ENCODE peak calls at places on chromosomes 3 and 15, in ten cellular contexts. W is HTR-8/SVneo; Z is activated CD8-positive, alpha-beta memory T cell treated with anti-CD3 and anti-CD28 coated beads for 48 hours; C is psoas muscle; B is dermis blood vessel endothelial cell; S is body of pancreas; M is neural progenitor cell; K is hippocampal formation; Q is stimulated activated CD4-positive, alpha-beta T cell treated with anti-CD3 and anti-CD28 coated beads, Interleukin-2, amount 100 ng/mL, for 48 hours; D is astrocyte of the spinal cord. G is an unnamed sample.

GRCh38 chr3:110811050-110811449 is 260.6 kb upstream of the NECTIN3 start:
- DNase-seq in W (no peak), Z (no peak), C (no peak), B (no peak), S (no peak), M (no peak), K (no peak), Q (no peak), D (peak), G (peak)

GRCh38 chr3:11582123-11582968 is 61.4 kb downstream of the VGLL4 start:
- DNase-seq in W (peak), Z (no peak), C (peak), B (peak), S (peak), M (peak), K (peak), Q (no peak), D (peak), G (peak)

GRCh38 chr3:71726106-71726505 is 904 bp upstream of the EIF4E3 start:
- DNase-seq in W (peak), Z (no peak), C (no peak), B (no peak), S (no peak), M (no peak), K (no peak), Q (no peak), D (no peak), G (no peak)

GRCh38 chr3:168952551-168952950 is 711.0 kb downstream of the MECOM start:
- DNase-seq in W (no peak), Z (no peak), C (no peak), B (peak), S (no peak), M (no peak), K (peak), Q (no peak), D (peak), G (peak)

GRCh38 chr15:53454535-53454842 is 305.0 kb downstream of the WDR72 start:
- DNase-seq in W (no peak), Z (no peak), C (no peak), B (no peak), S (peak), M (no peak), K (no peak), Q (no peak), D (no peak), G (no peak)

GRCh38 chr3:66812126-66812525 is 186.0 kb upstream of the KBTBD8 start:
- DNase-seq in W (no peak), Z (no peak), C (no peak), B (peak), S (no peak), M (no peak), K (no peak), Q (no peak), D (peak), G (no peak)

GRCh38 chr3:185582871-185583270 is 3.2 kb upstream of the SENP2 start:
- DNase-seq in W (no peak), Z (no peak), C (no peak), B (no peak), S (no peak), M (no peak), K (no peak), Q (no peak), D (no peak), G (no peak)

GRCh38 chr3:189900578-189900977 is 220.1 kb downstream of the P3H2 start:
- DNase-seq in W (no peak), Z (no peak), C (no peak), B (no peak), S (no peak), M (no peak), K (no peak), Q (no peak), D (no peak), G (no peak)

GRCh38 chr3:20056727-20057611 is 16.7 kb downstream of the KAT2B start:
- DNase-seq in W (peak), Z (no peak), C (no peak), B (peak), S (no peak), M (no peak), K (no peak), Q (no peak), D (peak), G (peak)

GRCh38 chr15:82852906-82853635 is 43.6 kb downstream of the WHAMM start:
- DNase-seq in W (no peak), Z (no peak), C (no peak), B (no peak), S (peak), M (no peak), K (no peak), Q (no peak), D (no peak), G (no peak)

GRCh38 chr15:76431936-76432335 is 95.4 kb downstream of the ISL2 start:
- DNase-seq in W (peak), Z (no peak), C (no peak), B (no peak), S (no peak), M (peak), K (no peak), Q (no peak), D (peak), G (peak)

GRCh38 chr3:131454501-131454900 is 48.3 kb downstream of the MRPL3 start:
- DNase-seq in W (no peak), Z (no peak), C (no peak), B (no peak), S (no peak), M (no peak), K (no peak), Q (no peak), D (peak), G (peak)

GRCh38 chr3:86416334-86416733 is 574.6 kb downstream of the VGLL3 start:
- DNase-seq in W (peak), Z (no peak), C (no peak), B (no peak), S (no peak), M (no peak), K (no peak), Q (no peak), D (peak), G (no peak)

GRCh38 chr15:101813803-101814534 is 2.0 kb downstream of the OR4F15 start:
- DNase-seq in W (no peak), Z (no peak), C (no peak), B (no peak), S (no peak), M (no peak), K (no peak), Q (no peak), D (no peak), G (peak)

GRCh38 chr3:39156421-39156820 is 3.0 kb upstream of the CSRNP1 start:
- DNase-seq in W (no peak), Z (no peak), C (no peak), B (no peak), S (no peak), M (no peak), K (no peak), Q (no peak), D (no peak), G (no peak)

GRCh38 chr3:71219744-71220638 is 363.5 kb downstream of the FOXP1 start:
- DNase-seq in W (no peak), Z (no peak), C (no peak), B (no peak), S (no peak), M (no peak), K (no peak), Q (peak), D (no peak), G (no peak)

GRCh38 chr3:29420106-29420505 is 139.2 kb downstream of the RBMS3 start:
- DNase-seq in W (peak), Z (no peak), C (no peak), B (no peak), S (peak), M (no peak), K (no peak), Q (no peak), D (no peak), G (peak)

GRCh38 chr15:63905558-63906265 is 72.0 kb upstream of the HERC1 start:
- DNase-seq in W (no peak), Z (no peak), C (no peak), B (peak), S (no peak), M (no peak), K (no peak), Q (no peak), D (no peak), G (no peak)

GRCh38 chr3:74992898-74993297 is 378.4 kb upstream of the CNTN3 start:
- DNase-seq in W (no peak), Z (no peak), C (no peak), B (no peak), S (no peak), M (no peak), K (no peak), Q (no peak), D (no peak), G (no peak)

GRCh38 chr3:152105446-152105845 is 163.3 kb upstream of the MBNL1 start:
- DNase-seq in W (no peak), Z (no peak), C (no peak), B (no peak), S (no peak), M (no peak), K (no peak), Q (no peak), D (no peak), G (no peak)

GRCh38 chr3:151393146-151393831 is 8.7 kb upstream of the P2RY12 start:
- DNase-seq in W (no peak), Z (no peak), C (no peak), B (no peak), S (no peak), M (no peak), K (no peak), Q (no peak), D (no peak), G (peak)

GRCh38 chr3:179264456-179264855 is 13.5 kb upstream of the KCNMB3 start:
- DNase-seq in W (no peak), Z (no peak), C (no peak), B (no peak), S (no peak), M (no peak), K (no peak), Q (no peak), D (no peak), G (no peak)

GRCh38 chr3:123321806-123322205 is 120.1 kb downstream of the SEC22A start:
- DNase-seq in W (no peak), Z (no peak), C (no peak), B (no peak), S (no peak), M (no peak), K (no peak), Q (no peak), D (no peak), G (no peak)

GRCh38 chr3:60316121-60316783 is 935.0 kb downstream of the FHIT start:
- DNase-seq in W (no peak), Z (no peak), C (no peak), B (no peak), S (no peak), M (no peak), K (no peak), Q (no peak), D (peak), G (peak)

G was measured in mesenchymal stem cell.